ENCODE peak calls at places on chromosomes 3 and 15, in six cellular contexts. Y, H, G, M, N and D are unnamed samples. For H3K4me1, the result is how much of the 10 kb centered on the place peaks cover.

GRCh38 chr3:46089237-46090011 is 62.1 kb upstream of the XCR1 start:
- DNase-seq in Y (peak), H (peak), G (no peak), M (peak), N (no peak), D (no peak)

GRCh38 chr3:62611541-62612240 is 238.3 kb upstream of the FEZF2 start:
- DNase-seq in Y (no peak), H (no peak), G (no peak), M (no peak), N (no peak), D (no peak)

GRCh38 chr3:172648736-172649135 is 62.1 kb downstream of the NCEH1 start:
- DNase-seq in Y (no peak), H (no peak), G (no peak), M (no peak), N (no peak), D (no peak)

GRCh38 chr15:67172172-67172571 is 82.3 kb downstream of the AAGAB start:
- DNase-seq in Y (peak), H (peak), G (peak), M (no peak), N (no peak), D (no peak)

GRCh38 chr3:184506579-184506978 is 55.0 kb upstream of the EPHB3 start:
- DNase-seq in Y (peak), H (no peak), G (no peak), M (no peak), N (no peak), D (no peak)

GRCh38 chr15:43748376-43748775 is 2.1 kb downstream of the PDIA3 start:
- DNase-seq in Y (peak), H (no peak), G (no peak), M (no peak), N (no peak), D (no peak)

GRCh38 chr3:172517859-172518466 is 5.3 kb downstream of the TNFSF10 start:
- DNase-seq in Y (no peak), H (no peak), G (no peak), M (no peak), N (no peak), D (no peak)

GRCh38 chr15:83327041-83327440 is 42.6 kb upstream of the BNC1 start:
- DNase-seq in Y (no peak), H (no peak), G (no peak), M (no peak), N (no peak), D (no peak)

GRCh38 chr15:27479232-27480140 is 508.5 kb downstream of the GABRG3 start:
- DNase-seq in Y (no peak), H (no peak), G (no peak), M (no peak), N (no peak), D (peak)

GRCh38 chr15:66459818-66460615 is 37.5 kb downstream of the SNAPC5 start:
- DNase-seq in Y (peak), H (no peak), G (no peak), M (no peak), N (no peak), D (peak)

GRCh38 chr15:40594429-40594836 is 384 bp downstream of the KNL1 start:
- DNase-seq in Y (peak), H (peak), G (peak), M (peak), N (peak), D (peak)

GRCh38 chr3:16945330-16945729 is 60.6 kb downstream of the PLCL2 start:
- DNase-seq in Y (peak), H (no peak), G (no peak), M (no peak), N (no peak), D (no peak)

GRCh38 chr15:50116477-50116876 is 2.6 kb downstream of the ATP8B4 start:
- DNase-seq in Y (peak), H (no peak), G (no peak), M (peak), N (peak), D (no peak)

GRCh38 chr15:25947336-25948080 is 84.4 kb upstream of the ATP10A start:
- DNase-seq in Y (peak), H (no peak), G (no peak), M (no peak), N (no peak), D (peak)

GRCh38 chr3:120780977-120781376 is 38.4 kb downstream of the GTF2E1 start:
- DNase-seq in Y (peak), H (peak), G (no peak), M (no peak), N (peak), D (no peak)

GRCh38 chr3:105137911-105138310 is 228.8 kb upstream of the ALCAM start:
- DNase-seq in Y (no peak), H (no peak), G (no peak), M (peak), N (no peak), D (no peak)

GRCh38 chr3:54094926-54095325 is 27.4 kb upstream of the CACNA2D3 start:
- DNase-seq in Y (no peak), H (no peak), G (no peak), M (no peak), N (no peak), D (no peak)

GRCh38 chr3:188539631-188540194 is 385.8 kb downstream of the LPP start:
- DNase-seq in Y (no peak), H (no peak), G (no peak), M (no peak), N (no peak), D (no peak)

GRCh38 chr3:159045279-159045678 is 243.4 kb downstream of the MFSD1 start:
- DNase-seq in Y (no peak), H (no peak), G (no peak), M (no peak), N (no peak), D (no peak)

GRCh38 chr3:45199837-45200648 is 26.0 kb downstream of the TMEM158 start:
- DNase-seq in Y (peak), H (no peak), G (no peak), M (no peak), N (peak), D (no peak)

GRCh38 chr3:29694783-29695182 is 413.9 kb downstream of the RBMS3 start:
- DNase-seq in Y (peak), H (no peak), G (no peak), M (no peak), N (peak), D (peak)

GRCh38 chr3:159721324-159721723 is 267.3 kb upstream of the IL12A start:
- DNase-seq in Y (no peak), H (no peak), G (no peak), M (no peak), N (no peak), D (no peak)

GRCh38 chr3:22759636-22760310 is 443.4 kb upstream of the UBE2E2 start:
- DNase-seq in Y (no peak), H (no peak), G (no peak), M (no peak), N (no peak), D (no peak)

GRCh38 chr3:197368330-197368729 is 69.9 kb upstream of the DLG1 start:
- DNase-seq in Y (no peak), H (no peak), G (no peak), M (no peak), N (no peak), D (no peak)

GRCh38 chr3:41997702-41998551 is 36.0 kb upstream of the ULK4 start:
- DNase-seq in Y (no peak), H (no peak), G (no peak), M (no peak), N (no peak), D (peak)

GRCh38 chr3:108208831-108209230 is 13.4 kb downstream of the IFT57 start:
- DNase-seq in Y (no peak), H (no peak), G (no peak), M (no peak), N (no peak), D (no peak)

GRCh38 chr3:25176999-25177398 is 251.1 kb upstream of the RARB start:
- DNase-seq in Y (no peak), H (no peak), G (no peak), M (no peak), N (no peak), D (no peak)

GRCh38 chr3:55819005-55819404 is 331.9 kb upstream of the WNT5A start:
- DNase-seq in Y (no peak), H (no peak), G (no peak), M (no peak), N (no peak), D (no peak)

GRCh38 chr15:89419370-89419984 is 76.9 kb downstream of the RHCG start:
- DNase-seq in Y (peak), H (peak), G (peak), M (peak), N (peak), D (peak)

DNA sequence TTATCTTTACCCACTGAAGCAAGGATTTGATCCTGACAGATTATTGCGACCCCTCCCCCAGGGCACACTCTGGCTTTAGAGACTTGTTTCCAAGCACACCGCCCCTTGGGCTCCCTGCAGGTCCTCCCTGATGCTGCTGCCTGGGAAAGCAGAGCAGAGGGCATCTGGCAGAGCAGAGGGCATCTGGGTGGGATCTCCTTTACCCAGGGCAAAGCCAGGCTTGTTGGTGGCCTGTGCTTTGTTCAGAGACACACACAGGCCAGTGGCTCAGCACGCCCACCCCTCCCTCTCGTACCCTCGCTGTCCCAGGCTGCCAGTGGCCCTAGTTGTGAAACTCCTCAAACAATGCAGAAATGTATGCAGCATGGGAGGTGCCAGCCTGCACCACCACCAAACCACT is 4.8 kb downstream of the KLF13 start:
- DNase-seq in Y (no peak), H (no peak), G (no peak), M (no peak), N (no peak), D (no peak)
- H3K4me1 ChIP-seq in Y (under half), H (half or more), G (under half), M (half or more), N (under half), D (half or more)

DNA sequence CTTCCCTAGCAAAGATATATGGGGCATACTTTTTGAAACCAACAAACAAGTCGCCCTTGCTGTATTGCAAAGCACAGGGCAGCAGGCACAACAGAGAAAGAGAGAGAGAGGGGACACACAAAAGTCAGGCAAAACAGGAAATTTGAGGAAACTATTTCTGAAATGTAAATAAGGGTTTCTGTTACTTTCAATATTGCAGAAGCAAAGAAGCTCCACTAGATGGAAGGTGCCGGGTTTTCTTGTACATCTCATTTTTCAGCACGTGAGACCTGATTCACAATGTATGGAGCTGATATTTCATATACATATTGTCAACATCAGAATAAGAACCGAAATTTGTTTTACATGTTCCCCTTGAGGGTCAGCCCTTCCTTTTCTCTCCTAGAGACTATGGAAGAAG is 127.4 kb downstream of the FOXP1 start:
- DNase-seq in Y (no peak), H (no peak), G (no peak), M (no peak), N (no peak), D (no peak)
- H3K4me3 ChIP-seq in Y (no peak), H (no peak), G (no peak), M (no peak), N (no peak), D (no peak)

GRCh38 chr15:29361560-29361959 is 91.9 kb upstream of the NSMCE3 start:
- DNase-seq in Y (no peak), H (no peak), G (no peak), M (no peak), N (no peak), D (no peak)

GRCh38 chr15:29369261-29369660 is 99.6 kb upstream of the NSMCE3 start:
- DNase-seq in Y (no peak), H (no peak), G (no peak), M (no peak), N (no peak), D (no peak)

GRCh38 chr15:29364429-29365078 is 94.9 kb upstream of the NSMCE3 start:
- DNase-seq in Y (peak), H (no peak), G (no peak), M (peak), N (peak), D (no peak)
- TF ChIP-seq CTCF in Y (peak), H (no peak), G (no peak), M (peak), N (peak), D (no peak)

DNA sequence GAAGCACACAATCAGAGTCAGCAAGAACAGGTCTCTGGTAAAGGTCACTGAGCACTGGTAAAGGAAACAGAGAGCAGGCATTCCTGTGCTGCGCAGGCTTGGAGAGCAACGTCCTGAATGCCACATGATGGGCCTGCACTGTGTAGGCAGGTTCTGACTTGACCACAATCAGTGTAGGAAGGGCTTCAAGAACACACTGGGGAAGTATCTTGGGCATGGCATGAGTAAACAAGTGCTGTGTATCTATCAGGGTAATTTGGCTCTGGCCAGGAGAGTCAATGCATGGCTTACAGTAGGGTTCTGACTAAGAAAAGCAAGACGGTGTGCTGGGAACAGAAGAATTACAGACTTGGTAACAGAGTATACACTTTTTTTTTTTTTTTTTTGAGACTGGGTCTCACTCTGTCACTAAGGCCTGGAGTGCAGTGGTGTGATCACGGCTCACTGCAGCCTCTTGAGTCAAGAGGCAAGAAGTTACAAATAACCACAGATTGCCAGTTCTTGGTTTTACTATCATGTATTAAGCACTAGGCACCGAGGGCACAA is 30.6 kb downstream of the TBC1D2B start:
- DNase-seq in Y (no peak), H (no peak), G (no peak), M (no peak), N (no peak), D (peak)
- H3K4me1 ChIP-seq in Y (under half), H (under half), G (under half), M (half or more), N (under half), D (half or more)